ENCODE peak calls at places on chromosomes 12 and 14, in six cellular contexts. One of them, this sample, is unnamed.

GRCh38 chr12:108231109-108231905 is 102.2 kb downstream of the WSCD2 start:
- DNase-seq in right cardiac atrium: no peak
- DNase-seq in H54: no peak
- DNase-seq in stimulated activated naive CD8-positive, alpha-beta T cell treated with anti-CD3 and anti-CD28 coated beads, Interleukin-15, amount 100 ng/mL, for 72 hours: no peak
- DNase-seq in activated T-cell treated with anti-CD3 and anti-CD28 coated beads, Interleukin-2, amount 50 U/mL, for 24 hours: no peak
- DNase-seq in stimulated activated CD8-positive, alpha-beta memory T cell treated with anti-CD3 and anti-CD28 coated beads, Interleukin-2, amount 100 ng/mL, for 48 hours: no peak
- DNase-seq in this sample: no peak

GRCh38 chr14:68349900-68350323 is 443.0 kb downstream of the ZFP36L1 start:
- DNase-seq in right cardiac atrium: no peak
- DNase-seq in H54: no peak
- DNase-seq in stimulated activated naive CD8-positive, alpha-beta T cell treated with anti-CD3 and anti-CD28 coated beads, Interleukin-15, amount 100 ng/mL, for 72 hours: no peak
- DNase-seq in activated T-cell treated with anti-CD3 and anti-CD28 coated beads, Interleukin-2, amount 50 U/mL, for 24 hours: no peak
- DNase-seq in stimulated activated CD8-positive, alpha-beta memory T cell treated with anti-CD3 and anti-CD28 coated beads, Interleukin-2, amount 100 ng/mL, for 48 hours: no peak
- DNase-seq in this sample: no peak

GRCh38 chr14:101719708-101720107 is 41.8 kb upstream of the PPP2R5C start:
- DNase-seq in H54: no peak
- DNase-seq in right cardiac atrium: peak
- DNase-seq in activated T-cell treated with anti-CD3 and anti-CD28 coated beads, Interleukin-2, amount 50 U/mL, for 24 hours: no peak
- DNase-seq in stimulated activated naive CD8-positive, alpha-beta T cell treated with anti-CD3 and anti-CD28 coated beads, Interleukin-15, amount 100 ng/mL, for 72 hours: no peak
- DNase-seq in stimulated activated CD8-positive, alpha-beta memory T cell treated with anti-CD3 and anti-CD28 coated beads, Interleukin-2, amount 100 ng/mL, for 48 hours: no peak
- DNase-seq in this sample: no peak

GRCh38 chr14:30656190-30656632 is 34.1 kb downstream of the SCFD1 start:
- DNase-seq in activated T-cell treated with anti-CD3 and anti-CD28 coated beads, Interleukin-2, amount 50 U/mL, for 24 hours: peak
- DNase-seq in right cardiac atrium: no peak
- DNase-seq in stimulated activated naive CD8-positive, alpha-beta T cell treated with anti-CD3 and anti-CD28 coated beads, Interleukin-15, amount 100 ng/mL, for 72 hours: no peak
- DNase-seq in stimulated activated CD8-positive, alpha-beta memory T cell treated with anti-CD3 and anti-CD28 coated beads, Interleukin-2, amount 100 ng/mL, for 48 hours: peak
- DNase-seq in H54: peak
- DNase-seq in this sample: no peak

GRCh38 chr14:52067873-52068740 is 752 bp downstream of the NID2 start:
- DNase-seq in activated T-cell treated with anti-CD3 and anti-CD28 coated beads, Interleukin-2, amount 50 U/mL, for 24 hours: peak
- DNase-seq in right cardiac atrium: peak
- DNase-seq in H54: no peak
- DNase-seq in stimulated activated naive CD8-positive, alpha-beta T cell treated with anti-CD3 and anti-CD28 coated beads, Interleukin-15, amount 100 ng/mL, for 72 hours: peak
- DNase-seq in stimulated activated CD8-positive, alpha-beta memory T cell treated with anti-CD3 and anti-CD28 coated beads, Interleukin-2, amount 100 ng/mL, for 48 hours: no peak
- DNase-seq in this sample: no peak

GRCh38 chr12:52046859-52047258 is 4.4 kb upstream of the NR4A1 start:
- DNase-seq in H54: no peak
- DNase-seq in stimulated activated naive CD8-positive, alpha-beta T cell treated with anti-CD3 and anti-CD28 coated beads, Interleukin-15, amount 100 ng/mL, for 72 hours: no peak
- DNase-seq in right cardiac atrium: peak
- DNase-seq in activated T-cell treated with anti-CD3 and anti-CD28 coated beads, Interleukin-2, amount 50 U/mL, for 24 hours: no peak
- DNase-seq in stimulated activated CD8-positive, alpha-beta memory T cell treated with anti-CD3 and anti-CD28 coated beads, Interleukin-2, amount 100 ng/mL, for 48 hours: no peak
- DNase-seq in this sample: no peak

GRCh38 chr12:124683330-124683662 is 115.9 kb upstream of the NCOR2 start:
- DNase-seq in stimulated activated naive CD8-positive, alpha-beta T cell treated with anti-CD3 and anti-CD28 coated beads, Interleukin-15, amount 100 ng/mL, for 72 hours: no peak
- DNase-seq in H54: no peak
- DNase-seq in activated T-cell treated with anti-CD3 and anti-CD28 coated beads, Interleukin-2, amount 50 U/mL, for 24 hours: no peak
- DNase-seq in stimulated activated CD8-positive, alpha-beta memory T cell treated with anti-CD3 and anti-CD28 coated beads, Interleukin-2, amount 100 ng/mL, for 48 hours: no peak
- DNase-seq in right cardiac atrium: no peak
- DNase-seq in this sample: no peak

GRCh38 chr12:66115083-66115600 is 15.4 kb downstream of the LLPH start:
- DNase-seq in stimulated activated CD8-positive, alpha-beta memory T cell treated with anti-CD3 and anti-CD28 coated beads, Interleukin-2, amount 100 ng/mL, for 48 hours: no peak
- DNase-seq in H54: no peak
- DNase-seq in stimulated activated naive CD8-positive, alpha-beta T cell treated with anti-CD3 and anti-CD28 coated beads, Interleukin-15, amount 100 ng/mL, for 72 hours: no peak
- DNase-seq in activated T-cell treated with anti-CD3 and anti-CD28 coated beads, Interleukin-2, amount 50 U/mL, for 24 hours: no peak
- DNase-seq in right cardiac atrium: no peak
- DNase-seq in this sample: no peak

GRCh38 chr12:105451798-105452197 is 121.3 kb downstream of the C12orf75 start:
- DNase-seq in activated T-cell treated with anti-CD3 and anti-CD28 coated beads, Interleukin-2, amount 50 U/mL, for 24 hours: no peak
- DNase-seq in stimulated activated CD8-positive, alpha-beta memory T cell treated with anti-CD3 and anti-CD28 coated beads, Interleukin-2, amount 100 ng/mL, for 48 hours: no peak
- DNase-seq in H54: no peak
- DNase-seq in right cardiac atrium: no peak
- DNase-seq in stimulated activated naive CD8-positive, alpha-beta T cell treated with anti-CD3 and anti-CD28 coated beads, Interleukin-15, amount 100 ng/mL, for 72 hours: no peak
- DNase-seq in this sample: no peak

GRCh38 chr14:101495827-101496778 is 65.2 kb upstream of the DIO3 start:
- DNase-seq in right cardiac atrium: peak
- DNase-seq in H54: no peak
- DNase-seq in stimulated activated naive CD8-positive, alpha-beta T cell treated with anti-CD3 and anti-CD28 coated beads, Interleukin-15, amount 100 ng/mL, for 72 hours: no peak
- DNase-seq in activated T-cell treated with anti-CD3 and anti-CD28 coated beads, Interleukin-2, amount 50 U/mL, for 24 hours: no peak
- DNase-seq in stimulated activated CD8-positive, alpha-beta memory T cell treated with anti-CD3 and anti-CD28 coated beads, Interleukin-2, amount 100 ng/mL, for 48 hours: no peak
- DNase-seq in this sample: no peak

GRCh38 chr12:39972119-39972518 is 133.8 kb downstream of the SLC2A13 start:
- DNase-seq in stimulated activated naive CD8-positive, alpha-beta T cell treated with anti-CD3 and anti-CD28 coated beads, Interleukin-15, amount 100 ng/mL, for 72 hours: no peak
- DNase-seq in right cardiac atrium: no peak
- DNase-seq in H54: no peak
- DNase-seq in stimulated activated CD8-positive, alpha-beta memory T cell treated with anti-CD3 and anti-CD28 coated beads, Interleukin-2, amount 100 ng/mL, for 48 hours: no peak
- DNase-seq in activated T-cell treated with anti-CD3 and anti-CD28 coated beads, Interleukin-2, amount 50 U/mL, for 24 hours: no peak
- DNase-seq in this sample: no peak

GRCh38 chr12:124496584-124496983 is 70.8 kb downstream of the NCOR2 start:
- DNase-seq in stimulated activated naive CD8-positive, alpha-beta T cell treated with anti-CD3 and anti-CD28 coated beads, Interleukin-15, amount 100 ng/mL, for 72 hours: no peak
- DNase-seq in activated T-cell treated with anti-CD3 and anti-CD28 coated beads, Interleukin-2, amount 50 U/mL, for 24 hours: no peak
- DNase-seq in H54: no peak
- DNase-seq in stimulated activated CD8-positive, alpha-beta memory T cell treated with anti-CD3 and anti-CD28 coated beads, Interleukin-2, amount 100 ng/mL, for 48 hours: no peak
- DNase-seq in right cardiac atrium: peak
- DNase-seq in this sample: no peak